ENCODE peak calls at places on chromosomes 5 and 9, in five cellular contexts. O is GM23338, E is H9, C is H1, M is neural progenitor cell. B is an unnamed sample. For H3K27me3, the result is how much of the 10 kb centered on the place peaks cover.

GRCh38 chr5:132688536-132689409 is 15.0 kb downstream of the IL4 start:
- DNase-seq in O (no peak), E (no peak), C (no peak), M (no peak), B (no peak)

GRCh38 chr9:136047076-136047774 is 47.9 kb downstream of the NACC2 start:
- DNase-seq in O (no peak), E (no peak), C (no peak), M (no peak), B (peak)

GRCh38 chr5:8457187-8458037 is 588.5 kb downstream of the MTRR start:
- DNase-seq in O (peak), E (peak), C (no peak), M (no peak), B (peak)

GRCh38 chr5:95628933-95629332 is 9.0 kb downstream of the GPR150 start:
- DNase-seq in O (peak), E (peak), C (no peak), M (no peak), B (no peak)

GRCh38 chr9:16869961-16870605 is 387 bp downstream of the BNC2 start:
- DNase-seq in O (peak), E (peak), C (no peak), M (peak), B (peak)

GRCh38 chr9:1411826-1412225 is 361.7 kb downstream of the DMRT2 start:
- DNase-seq in O (no peak), E (no peak), C (no peak), M (no peak), B (no peak)

GRCh38 chr5:150295741-150296486 is 6.3 kb upstream of the CAMK2A start:
- DNase-seq in O (no peak), E (no peak), C (no peak), M (no peak), B (no peak)

GRCh38 chr9:91151014-91151740 is 210.5 kb downstream of the AUH start:
- DNase-seq in O (no peak), E (no peak), C (no peak), M (no peak), B (no peak)

GRCh38 chr9:110142868-110143866 is 64.8 kb downstream of the C9orf152 start:
- DNase-seq in O (peak), E (peak), C (no peak), M (peak), B (no peak)

GRCh38 chr9:107439991-107440456 is 49.5 kb downstream of the KLF4 start:
- DNase-seq in O (no peak), E (no peak), C (no peak), M (peak), B (no peak)

GRCh38 chr5:37773809-37774208 is 66.0 kb downstream of the GDNF start:
- DNase-seq in O (no peak), E (no peak), C (no peak), M (no peak), B (no peak)

GRCh38 chr5:61330879-61331406 is 1.1 kb upstream of the ZSWIM6 start:
- DNase-seq in O (peak), E (peak), C (no peak), M (peak), B (peak)

GRCh38 chr5:27048507-27048906 is 10.1 kb upstream of the CDH9 start:
- DNase-seq in O (peak), E (no peak), C (no peak), M (peak), B (no peak)

DNA sequence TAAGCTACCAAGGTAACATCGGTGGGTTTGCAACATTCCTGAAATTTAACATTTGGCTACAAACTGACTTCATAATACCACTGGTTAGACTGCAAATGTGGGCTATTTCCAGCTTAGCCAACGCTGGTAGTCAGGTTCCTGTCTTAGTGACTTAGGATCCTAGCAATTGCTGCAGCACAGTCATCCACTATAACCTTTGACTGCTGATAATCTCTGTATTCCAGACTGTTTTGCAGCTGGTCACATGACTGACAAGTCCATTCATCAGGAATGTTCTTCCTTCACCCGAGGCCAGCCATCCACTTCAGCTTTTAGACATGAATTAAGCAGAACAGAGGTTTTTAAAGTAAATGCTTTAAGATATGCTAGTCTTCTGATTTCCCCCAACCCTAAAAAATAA is 425.9 kb upstream of the MPDZ start:
- DNase-seq in O (no peak), E (no peak), C (no peak), M (no peak), B (no peak)
- H2AFZ ChIP-seq in O (peak), E (no peak), C (peak), M (peak), B (peak)

DNA sequence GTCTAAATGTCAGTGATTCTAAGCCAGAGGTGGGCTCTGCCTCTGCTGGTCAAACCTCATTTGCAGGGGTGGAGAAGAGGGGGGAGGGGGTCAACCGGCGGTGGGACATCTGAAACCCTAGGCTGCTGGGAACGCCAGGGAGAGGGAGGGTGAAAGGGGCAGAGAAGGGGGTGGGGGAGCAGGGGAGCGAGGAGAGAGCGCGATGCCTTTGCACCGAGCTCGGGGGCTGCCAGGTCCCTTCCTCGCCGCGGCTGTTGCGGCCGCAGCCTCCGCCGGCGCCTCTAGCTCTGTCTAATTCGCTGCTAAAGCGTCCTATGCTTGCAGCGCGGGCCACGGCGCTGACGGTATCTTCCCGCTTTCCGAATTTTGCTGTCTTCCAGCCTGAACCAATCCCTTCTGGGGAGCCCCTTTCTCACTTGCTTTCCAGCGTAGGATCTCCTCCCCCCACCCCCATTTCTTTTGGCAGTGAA is at the start of gene FGF10:
- DNase-seq in O (peak), E (peak), C (peak), M (peak), B (peak)
- H3K27me3 ChIP-seq in O (half or more), E (under half), C (under half), M (half or more), B (under half)

GRCh38 chr5:91179018-91179417 is 204.1 kb downstream of the ARRDC3 start:
- DNase-seq in O (no peak), E (no peak), C (no peak), M (no peak), B (no peak)

GRCh38 chr5:91180506-91180905 is 202.6 kb downstream of the ARRDC3 start:
- DNase-seq in O (no peak), E (no peak), C (no peak), M (no peak), B (no peak)

GRCh38 chr5:91183743-91184142 is 199.4 kb downstream of the ARRDC3 start:
- DNase-seq in O (peak), E (no peak), C (peak), M (no peak), B (no peak)

GRCh38 chr5:91186101-91186500 is 197.0 kb downstream of the ARRDC3 start:
- DNase-seq in O (no peak), E (no peak), C (no peak), M (no peak), B (no peak)

DNA sequence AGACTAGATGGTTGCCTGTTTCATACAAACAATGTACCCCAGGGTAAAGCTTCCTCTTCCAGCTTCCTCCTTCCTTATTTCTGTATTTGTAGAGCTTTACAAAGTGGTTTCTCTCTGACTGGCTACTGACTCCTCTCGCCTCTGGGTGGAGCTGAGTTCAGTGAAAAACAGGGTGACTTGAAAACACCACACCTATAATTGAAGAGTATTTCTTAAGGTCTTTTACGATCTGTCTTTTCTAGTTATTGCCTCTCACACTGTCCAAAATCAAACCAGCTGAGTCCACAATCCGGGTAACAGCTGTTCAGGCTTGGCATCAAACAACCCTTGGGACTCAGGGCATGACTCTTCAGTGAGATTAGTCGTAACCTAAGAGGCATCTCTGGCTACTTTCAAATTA is 200.4 kb downstream of the ARRDC3 start:
- DNase-seq in O (peak), E (no peak), C (no peak), M (no peak), B (no peak)
- H3K4me2 ChIP-seq in O (no peak), E (no peak), C (no peak), M (no peak), B (peak)

GRCh38 chr9:113626735-113627495 is 163.4 kb downstream of the RGS3 start:
- DNase-seq in O (no peak), E (peak), C (no peak), M (no peak), B (no peak)
- H2AFZ ChIP-seq in O (no peak), E (no peak), C (no peak), M (peak), B (peak)